ENCODE peak calls at places on chromosomes 6 and 20, in ten cellular contexts. H, W, U, B, M, Y, Q, Z, C and S are unnamed samples. For H3K27me3 and H3K36me3, the result is how much of the 10 kb centered on the place peaks cover.

GRCh38 chr6:97292671-97293070 is 9.7 kb upstream of the MMS22L start:
- DNase-seq in M (no peak), Z (no peak), B (no peak), W (no peak), U (no peak), Q (no peak), C (no peak), H (no peak), Y (no peak), S (no peak)

GRCh38 chr6:67131827-67132226 is 1424.8 kb upstream of the EYS start:
- DNase-seq in Q (no peak), B (no peak), C (no peak), M (no peak), H (no peak), Y (no peak), U (no peak), W (no peak), Z (peak), S (no peak)

GRCh38 chr6:157597461-157598312 is 216.7 kb downstream of the ZDHHC14 start:
- DNase-seq in Y (peak), M (no peak), Q (no peak), C (no peak), B (no peak), Z (peak), H (no peak), W (peak), U (peak), S (peak)

GRCh38 chr6:77880501-77880900 is 227.7 kb downstream of the MEI4 start:
- DNase-seq in Z (no peak), U (no peak), Y (peak), C (no peak), Q (no peak), M (no peak), B (no peak), W (no peak), H (no peak), S (no peak)

GRCh38 chr20:4708036-4708435 is 13.7 kb upstream of the PRND start:
- DNase-seq in H (no peak), B (no peak), Z (no peak), M (no peak), Q (no peak), U (no peak), C (no peak), W (no peak), Y (no peak), S (no peak)

GRCh38 chr6:167580512-167580911 is 246.2 kb upstream of the AFDN start:
- DNase-seq in Z (no peak), M (no peak), C (no peak), U (no peak), B (no peak), Q (no peak), Y (no peak), H (no peak), W (no peak), S (no peak)

GRCh38 chr6:6722195-6722594 is 133.7 kb downstream of the LY86 start:
- DNase-seq in W (no peak), H (no peak), C (no peak), B (no peak), M (no peak), Z (no peak), Q (no peak), U (no peak), Y (no peak), S (no peak)

GRCh38 chr6:37673436-37673835 is 24.2 kb downstream of the MDGA1 start:
- DNase-seq in B (no peak), Y (no peak), W (no peak), C (no peak), M (no peak), H (no peak), Z (no peak), Q (no peak), U (no peak), S (no peak)

GRCh38 chr6:147268254-147268653 is 64.0 kb downstream of the STXBP5 start:
- DNase-seq in Z (no peak), C (no peak), Y (no peak), M (no peak), B (no peak), Q (no peak), U (no peak), H (no peak), W (no peak), S (no peak)

GRCh38 chr20:61919675-61920365 is 145.9 kb downstream of the TAF4 start:
- DNase-seq in C (no peak), W (no peak), M (no peak), Y (no peak), H (no peak), Z (no peak), U (no peak), Q (peak), B (no peak), S (no peak)
- H3K4me3 ChIP-seq in C (no peak), W (no peak), M (no peak), Y (peak), H (no peak), Z (no peak), U (no peak), Q (no peak), B (no peak), S (no peak)

GRCh38 chr6:144729502-144729901 is 444.4 kb downstream of the UTRN start:
- DNase-seq in Y (peak), M (no peak), C (no peak), W (no peak), U (no peak), Z (no peak), Q (no peak), H (no peak), B (no peak), S (peak)
- H3K27me3 ChIP-seq in Y (under half), M (under half), C (under half), W (under half), U (under half), Z (under half), Q (under half), H (under half), B (under half), S (under half)

GRCh38 chr20:53576586-53577318 is 16.9 kb downstream of the ZNF217 start:
- DNase-seq in H (no peak), C (no peak), U (no peak), Y (no peak), B (peak), M (no peak), Z (no peak), Q (no peak), W (no peak), S (no peak)

GRCh38 chr20:53579581-53580375 is 13.9 kb downstream of the ZNF217 start:
- DNase-seq in U (peak), Y (no peak), M (no peak), Z (no peak), B (peak), H (no peak), Q (no peak), C (no peak), W (peak), S (no peak)

GRCh38 chr20:53579266-53579580 is 14.4 kb downstream of the ZNF217 start:
- DNase-seq in Q (no peak), Y (no peak), C (no peak), B (no peak), H (no peak), W (peak), Z (no peak), U (no peak), M (no peak), S (no peak)

GRCh38 chr20:53580376-53581111 is 13.1 kb downstream of the ZNF217 start:
- DNase-seq in M (peak), U (no peak), H (no peak), Z (no peak), W (no peak), C (no peak), B (peak), Q (no peak), Y (no peak), S (no peak)

GRCh38 chr20:53578492-53579222 is 15.0 kb downstream of the ZNF217 start:
- DNase-seq in M (peak), B (peak), W (peak), Q (no peak), Y (peak), U (peak), Z (peak), H (no peak), C (peak), S (no peak)
- H3K36me3 ChIP-seq in M (under half), B (under half), W (under half), Q (under half), Y (under half), U (half or more), Z (under half), H (half or more), C (half or more), S (under half)

GRCh38 chr6:3458706-3459421 is 2.0 kb upstream of the SLC22A23 start:
- DNase-seq in Q (no peak), M (no peak), U (no peak), H (no peak), C (no peak), Y (no peak), W (no peak), Z (no peak), B (no peak), S (no peak)
- H3K4me3 ChIP-seq in Q (no peak), M (no peak), U (no peak), H (no peak), C (no peak), Y (no peak), W (no peak), Z (no peak), B (no peak), S (no peak)

GRCh38 chr20:34829191-34829590 is 3.7 kb upstream of the NCOA6 start:
- DNase-seq in U (no peak), Z (no peak), H (no peak), M (no peak), Y (peak), W (no peak), B (no peak), Q (no peak), C (no peak), S (no peak)

DNA sequence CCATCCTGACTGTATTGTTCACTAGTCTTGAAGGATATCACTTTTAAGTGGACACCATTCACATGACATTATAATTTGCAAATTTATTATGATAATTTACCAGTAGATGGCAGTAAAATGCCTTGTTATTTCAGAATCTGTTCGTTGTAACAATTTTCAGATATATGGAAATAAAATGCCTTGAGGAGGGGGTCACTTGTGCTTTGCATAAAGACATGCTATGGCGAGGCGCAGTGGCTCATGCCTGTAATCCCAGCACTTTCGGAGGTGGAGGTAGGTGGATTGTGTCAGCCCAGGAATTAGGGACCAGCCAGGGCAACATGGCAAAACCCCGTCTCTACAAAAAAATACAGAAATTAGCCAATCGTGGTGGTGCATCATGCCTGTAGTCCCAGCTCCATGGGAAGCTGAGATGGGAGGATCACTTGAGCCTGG is 9.0 kb upstream of the NCOA6 start:
- DNase-seq in W (no peak), U (peak), B (no peak), Q (no peak), Z (no peak), M (no peak), C (no peak), Y (peak), H (no peak), S (no peak)
- H3K27me3 ChIP-seq in W (under half), U (under half), B (under half), Q (under half), Z (under half), M (under half), C (under half), Y (under half), H (under half), S (under half)

DNA sequence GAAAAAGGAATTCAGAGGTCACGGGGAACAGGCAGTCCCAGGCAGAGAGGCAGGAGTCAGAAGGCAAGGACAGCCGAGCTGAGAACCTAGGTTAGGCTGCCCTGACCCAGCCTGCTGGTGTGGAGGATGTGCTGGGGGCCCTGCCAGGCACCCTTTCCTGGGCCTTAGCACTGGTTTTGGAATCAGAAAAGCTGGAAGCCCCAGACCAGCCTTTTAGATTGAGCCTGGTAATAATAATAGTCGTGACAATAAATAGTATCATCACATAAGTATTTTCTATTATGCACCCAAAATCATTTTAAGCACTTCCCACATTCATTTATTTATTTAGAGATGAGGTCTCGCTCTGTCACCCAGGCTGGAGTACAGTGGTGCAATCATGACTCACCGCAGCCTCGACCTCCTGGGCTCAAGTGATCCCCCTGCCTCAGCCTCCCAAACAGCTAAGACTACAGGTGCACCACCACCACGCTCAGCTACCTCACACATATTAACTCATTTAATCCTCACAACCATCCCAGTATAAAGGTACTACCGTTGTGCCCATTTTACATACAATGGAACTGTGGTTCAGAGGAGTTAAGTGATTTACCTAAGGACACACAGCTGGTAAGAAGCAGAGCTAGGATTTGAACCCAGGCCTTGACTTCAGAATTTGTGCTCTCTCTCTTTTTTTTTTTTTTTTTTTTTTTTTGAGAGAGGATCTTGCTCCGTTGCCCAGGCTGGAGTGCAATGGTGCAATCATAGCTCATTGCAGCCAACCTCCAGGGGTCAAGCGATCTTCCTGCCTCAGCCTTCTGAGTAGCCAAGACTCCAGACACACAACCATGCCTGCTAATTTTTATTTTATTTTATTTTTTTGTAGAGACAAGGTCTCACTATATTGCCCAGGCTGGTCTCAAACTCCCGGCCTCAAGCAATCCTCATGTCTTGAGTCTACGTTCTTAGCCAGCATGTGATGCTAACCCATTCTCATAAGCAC is 19.7 kb downstream of the TGM2 start:
- DNase-seq in C (no peak), Z (no peak), Y (no peak), Q (peak), H (no peak), U (peak), W (no peak), M (no peak), B (no peak), S (no peak)
- H3K36me3 ChIP-seq in C (under half), Z (under half), Y (under half), Q (under half), H (half or more), U (half or more), W (under half), M (under half), B (half or more), S (under half)

GRCh38 chr6:72552938-72553337 is 68.9 kb upstream of the KCNQ5 start:
- DNase-seq in B (no peak), H (no peak), W (peak), Z (no peak), U (no peak), C (no peak), Y (no peak), Q (no peak), M (no peak), S (no peak)
- H3K4me3 ChIP-seq in B (no peak), H (no peak), W (no peak), Z (no peak), U (no peak), C (no peak), Y (no peak), Q (no peak), M (no peak), S (no peak)